ENCODE peak calls at places on chromosomes 7 and 10, in four cellular contexts. H is HepG2, S is GM12878, K is K562. F is an unnamed sample.

GRCh38 chr7:11252705-11253272 is 279.1 kb downstream of the PHF14 start:
- DNase-seq in H (no peak), S (no peak), K (no peak), F (no peak)

GRCh38 chr10:93061594-93062498 is 1.2 kb downstream of the CYP26C1 start:
- DNase-seq in H (no peak), S (no peak), K (no peak), F (peak)

GRCh38 chr7:37977243-37977642 is 56.8 kb downstream of the EPDR1 start:
- DNase-seq in H (no peak), S (no peak), K (no peak), F (no peak)

GRCh38 chr10:116237260-116237659 is 35.7 kb downstream of the GFRA1 start:
- DNase-seq in H (no peak), S (no peak), K (no peak), F (no peak)

GRCh38 chr7:134315679-134316538 is 821 bp downstream of the SLC35B4 start:
- DNase-seq in H (no peak), S (no peak), K (no peak), F (peak)

GRCh38 chr10:133379152-133379800 is at the start of gene PAOX:
- DNase-seq in H (no peak), S (no peak), K (peak), F (peak)

GRCh38 chr10:360653-361052 is 225.4 kb downstream of the ZMYND11 start:
- DNase-seq in H (peak), S (no peak), K (no peak), F (no peak)

GRCh38 chr7:68547181-68547580 is 1051.1 kb upstream of the AUTS2 start:
- DNase-seq in H (no peak), S (no peak), K (no peak), F (no peak)

GRCh38 chr10:130193493-130194193 is 57.5 kb downstream of the GLRX3 start:
- DNase-seq in H (no peak), S (no peak), K (no peak), F (no peak)

GRCh38 chr10:13787015-13787421 is 200.3 kb downstream of the PRPF18 start:
- DNase-seq in H (no peak), S (peak), K (no peak), F (no peak)

GRCh38 chr7:22559829-22560489 is 60.0 kb upstream of the STEAP1B start:
- DNase-seq in H (peak), S (no peak), K (peak), F (peak)

GRCh38 chr7:29859491-29860180 is 53.3 kb downstream of the WIPF3 start:
- DNase-seq in H (no peak), S (no peak), K (no peak), F (no peak)

GRCh38 chr7:22563621-22564241 is 63.7 kb upstream of the STEAP1B start:
- DNase-seq in H (no peak), S (no peak), K (no peak), F (peak)

GRCh38 chr10:62769574-62770242 is 34.8 kb upstream of the ADO start:
- DNase-seq in H (no peak), S (no peak), K (peak), F (peak)

GRCh38 chr10:113059001-113059780 is 109.1 kb downstream of the TCF7L2 start:
- DNase-seq in H (peak), S (no peak), K (no peak), F (no peak)

GRCh38 chr7:20329389-20330175 is 1.1 kb upstream of the ITGB8 start:
- DNase-seq in H (peak), S (peak), K (peak), F (peak)

GRCh38 chr7:537911-538634 is 18.4 kb upstream of the PDGFA start:
- DNase-seq in H (peak), S (no peak), K (peak), F (peak)

GRCh38 chr7:39567294-39567693 is 1.1 kb downstream of the YAE1 start:
- DNase-seq in H (no peak), S (no peak), K (no peak), F (no peak)

GRCh38 chr7:126840869-126841268 is 411.9 kb downstream of the GRM8 start:
- DNase-seq in H (no peak), S (no peak), K (no peak), F (no peak)

GRCh38 chr7:48078470-48078869 is 10.6 kb upstream of the UPP1 start:
- DNase-seq in H (no peak), S (no peak), K (no peak), F (no peak)

GRCh38 chr10:44911081-44911540 is at the start of gene TMEM72:
- DNase-seq in H (peak), S (no peak), K (peak), F (peak)

GRCh38 chr7:84104841-84105240 is 89.7 kb downstream of the SEMA3A start:
- DNase-seq in H (no peak), S (no peak), K (no peak), F (no peak)

GRCh38 chr10:4033341-4033896 is 248.4 kb upstream of the KLF6 start:
- DNase-seq in H (no peak), S (peak), K (no peak), F (no peak)

GRCh38 chr10:87619705-87620104 is 40.0 kb upstream of the PAPSS2 start:
- DNase-seq in H (peak), S (no peak), K (no peak), F (no peak)

GRCh38 chr7:66263936-66264335 is 58.8 kb downstream of the TPST1 start:
- DNase-seq in H (no peak), S (no peak), K (no peak), F (no peak)

GRCh38 chr7:133052826-133053225 is 29.1 kb downstream of the CHCHD3 start:
- DNase-seq in H (no peak), S (no peak), K (no peak), F (no peak)

GRCh38 chr7:133051719-133052118 is 30.2 kb downstream of the CHCHD3 start:
- DNase-seq in H (no peak), S (no peak), K (no peak), F (no peak)

GRCh38 chr7:133052357-133052756 is 29.5 kb downstream of the CHCHD3 start:
- DNase-seq in H (no peak), S (no peak), K (no peak), F (no peak)

GRCh38 chr7:133054167-133054840 is 27.6 kb downstream of the CHCHD3 start:
- DNase-seq in H (no peak), S (no peak), K (no peak), F (no peak)

GRCh38 chr7:133053321-133053891 is 28.5 kb downstream of the CHCHD3 start:
- DNase-seq in H (no peak), S (no peak), K (no peak), F (no peak)
- TF ChIP-seq JUNB in H (no peak), S (peak), K (no peak), F (no peak)

GRCh38 chr10:110919971-110920881 is 822 bp downstream of the SHOC2 start:
- DNase-seq in H (no peak), S (peak), K (peak), F (peak)
- TF ChIP-seq POLR2AphosphoS5 in H (no peak), S (no peak), K (no peak), F (no peak)

GRCh38 chr10:17005621-17006566 is 123.7 kb downstream of the CUBN start:
- DNase-seq in H (no peak), S (no peak), K (no peak), F (no peak)
- H3K27ac ChIP-seq in H (no peak), S (no peak), K (no peak), F (no peak)

DNA sequence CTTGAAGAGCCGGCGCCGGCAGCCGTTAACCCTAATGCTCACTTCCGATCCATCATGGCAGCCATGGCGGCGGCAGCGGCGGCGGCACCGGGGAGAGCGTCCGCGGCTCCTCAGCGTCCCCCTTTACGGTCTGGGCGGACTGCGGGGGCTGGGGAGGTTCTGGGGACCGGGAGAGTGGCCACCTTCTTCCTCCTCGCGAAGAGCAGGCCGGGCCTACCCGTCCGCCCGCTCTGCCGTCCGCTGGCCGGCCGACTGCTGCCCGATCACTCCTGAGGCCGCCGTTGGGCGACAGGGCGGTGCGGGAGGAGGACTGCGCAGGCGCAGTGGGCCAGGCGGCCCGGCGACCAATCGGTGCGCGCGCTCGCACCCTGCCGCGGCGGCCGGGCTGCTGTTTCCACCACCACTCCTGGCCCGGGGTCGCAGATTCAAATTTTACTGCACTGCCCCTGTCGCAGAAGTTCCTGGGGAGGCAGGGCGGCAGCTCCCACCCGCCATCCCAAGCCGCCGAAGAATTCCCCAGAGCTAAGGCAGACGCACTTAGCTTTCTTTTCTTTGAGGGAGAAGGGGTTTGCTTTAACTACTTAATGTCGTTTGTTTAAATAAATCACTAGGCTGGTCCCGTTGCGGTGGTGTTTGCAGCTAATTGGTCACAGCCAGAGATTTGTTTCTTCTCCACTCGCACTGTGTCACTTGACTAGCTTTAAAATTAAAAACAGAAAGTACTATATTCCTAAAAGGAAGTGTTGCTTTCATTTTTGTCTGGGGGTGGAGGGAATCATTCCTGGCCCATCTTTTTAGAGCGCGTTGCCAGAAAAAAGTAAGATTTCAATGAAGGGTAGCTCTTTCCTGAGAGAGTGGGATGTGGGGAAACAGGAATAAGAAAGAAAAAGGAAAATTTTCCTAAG is at the start of gene KIF5B:
- DNase-seq in H (peak), S (peak), K (peak), F (peak)
- TF ChIP-seq JUNB in H (no peak), S (no peak), K (no peak), F (no peak)

GRCh38 chr7:2510909-2511768 is 8.4 kb upstream of the LFNG start:
- DNase-seq in H (peak), S (no peak), K (no peak), F (no peak)

GRCh38 chr7:2509298-2509906 is 10.2 kb upstream of the LFNG start:
- DNase-seq in H (no peak), S (no peak), K (no peak), F (no peak)

GRCh38 chr7:2508327-2509231 is 11.0 kb upstream of the LFNG start:
- DNase-seq in H (no peak), S (no peak), K (peak), F (no peak)

GRCh38 chr7:2511769-2512168 is 7.8 kb upstream of the LFNG start:
- DNase-seq in H (no peak), S (no peak), K (no peak), F (no peak)

DNA sequence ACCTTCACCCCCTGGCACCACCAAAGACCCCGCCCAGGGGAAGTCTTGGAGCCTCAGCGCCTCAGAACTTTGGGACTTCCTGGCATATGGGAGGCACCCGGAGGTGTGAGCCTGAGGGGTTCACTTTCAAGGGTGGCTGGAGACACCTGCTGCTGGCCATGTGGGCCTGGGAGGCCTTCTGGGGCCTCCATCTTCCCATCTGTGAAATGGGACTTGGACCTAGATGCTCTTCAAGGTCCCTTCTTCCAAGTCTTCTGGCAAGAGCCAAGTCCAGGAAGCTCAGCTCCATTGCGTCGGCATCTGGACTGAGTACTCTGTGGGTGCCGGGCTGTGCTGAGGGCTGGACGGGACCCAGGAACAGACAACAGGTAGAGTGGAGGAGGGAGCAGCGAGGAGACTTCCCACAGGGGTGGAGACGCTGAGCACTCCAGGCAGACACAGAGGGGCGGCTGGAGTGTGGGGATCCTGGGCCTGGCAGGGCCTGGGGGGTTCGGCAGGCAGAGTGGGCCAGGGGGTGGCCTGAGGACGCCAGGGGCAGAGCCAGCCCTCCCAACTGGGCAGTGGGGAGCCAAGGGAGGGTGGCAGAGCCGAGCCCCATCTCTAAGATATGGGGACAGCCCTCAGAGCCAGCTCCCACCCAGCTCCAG is 9.3 kb upstream of the LFNG start:
- DNase-seq in H (no peak), S (no peak), K (no peak), F (no peak)
- TF ChIP-seq POLR2AphosphoS5 in H (no peak), S (no peak), K (no peak), F (no peak)

DNA sequence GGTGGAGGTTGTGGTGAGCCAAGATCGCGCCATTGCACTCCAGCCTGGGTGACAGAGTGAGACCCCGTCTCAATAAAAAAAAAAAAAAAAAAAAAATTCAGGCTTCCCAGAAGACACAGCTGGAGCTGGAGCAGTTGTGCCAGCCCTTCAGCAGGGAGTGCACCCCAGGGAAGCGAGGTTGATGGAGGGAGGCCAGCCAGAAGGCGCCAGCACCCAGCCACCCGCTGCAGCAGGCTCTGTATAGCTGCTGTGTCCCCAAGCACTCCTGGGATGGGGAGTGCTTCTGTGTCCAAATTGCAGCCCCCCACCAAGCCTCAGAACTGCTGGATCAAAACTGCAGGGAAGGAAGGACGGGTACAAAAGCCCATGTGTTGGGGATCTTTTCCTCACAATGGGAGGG is 47.8 kb downstream of the COBL start:
- DNase-seq in H (no peak), S (no peak), K (no peak), F (no peak)
- H3K27ac ChIP-seq in H (no peak), S (no peak), K (no peak), F (no peak)

F was measured in GM23338.